ENCODE peak calls at places on chromosomes 11 and 22, in four cellular contexts. D is PC-9, A is MG63, F is neural progenitor cell. U is an unnamed sample.

GRCh38 chr11:126870021-126870420 is 130.5 kb downstream of the KIRREL3 start:
- DNase-seq in D (no peak), A (no peak), F (no peak), U (no peak)

GRCh38 chr11:102666331-102666957 is 39.1 kb downstream of the MMP27 start:
- DNase-seq in D (peak; percentile 22), A (no peak), F (peak; percentile 66), U (peak; percentile 61)

GRCh38 chr22:27581688-27582087 is 219.9 kb downstream of the MN1 start:
- DNase-seq in D (no peak), A (peak; percentile 67), F (no peak), U (no peak)

GRCh38 chr11:22878039-22878438 is 17.8 kb upstream of the CCDC179 start:
- DNase-seq in D (no peak), A (no peak), F (no peak), U (no peak)

GRCh38 chr22:20641198-20641892 is 132.6 kb upstream of the SERPIND1 start:
- DNase-seq in D (no peak), A (no peak), F (no peak), U (no peak)

GRCh38 chr11:72583177-72583553 is 91.1 kb downstream of the PDE2A start:
- DNase-seq in D (no peak), A (no peak), F (no peak), U (no peak)

GRCh38 chr11:115362997-115363396 is 141.2 kb downstream of the CADM1 start:
- DNase-seq in D (no peak), A (no peak), F (no peak), U (no peak)

GRCh38 chr11:36454551-36454950 is 55.5 kb downstream of the TRAF6 start:
- DNase-seq in D (no peak), A (no peak), F (no peak), U (no peak)

GRCh38 chr11:27158763-27159679 is 118.4 kb downstream of the BBOX1 start:
- DNase-seq in D (peak; percentile 40), A (peak; percentile 44), F (peak; percentile 70), U (peak; percentile 88)

GRCh38 chr11:17770048-17770652 is 35.6 kb downstream of the KCNC1 start:
- DNase-seq in D (peak; percentile 53), A (peak; percentile 6), F (no peak), U (no peak)

GRCh38 chr11:64713031-64713780 is 9.8 kb downstream of the NRXN2 start:
- DNase-seq in D (peak; percentile 26), A (no peak), F (peak; percentile 82), U (peak; percentile 14)

DNA sequence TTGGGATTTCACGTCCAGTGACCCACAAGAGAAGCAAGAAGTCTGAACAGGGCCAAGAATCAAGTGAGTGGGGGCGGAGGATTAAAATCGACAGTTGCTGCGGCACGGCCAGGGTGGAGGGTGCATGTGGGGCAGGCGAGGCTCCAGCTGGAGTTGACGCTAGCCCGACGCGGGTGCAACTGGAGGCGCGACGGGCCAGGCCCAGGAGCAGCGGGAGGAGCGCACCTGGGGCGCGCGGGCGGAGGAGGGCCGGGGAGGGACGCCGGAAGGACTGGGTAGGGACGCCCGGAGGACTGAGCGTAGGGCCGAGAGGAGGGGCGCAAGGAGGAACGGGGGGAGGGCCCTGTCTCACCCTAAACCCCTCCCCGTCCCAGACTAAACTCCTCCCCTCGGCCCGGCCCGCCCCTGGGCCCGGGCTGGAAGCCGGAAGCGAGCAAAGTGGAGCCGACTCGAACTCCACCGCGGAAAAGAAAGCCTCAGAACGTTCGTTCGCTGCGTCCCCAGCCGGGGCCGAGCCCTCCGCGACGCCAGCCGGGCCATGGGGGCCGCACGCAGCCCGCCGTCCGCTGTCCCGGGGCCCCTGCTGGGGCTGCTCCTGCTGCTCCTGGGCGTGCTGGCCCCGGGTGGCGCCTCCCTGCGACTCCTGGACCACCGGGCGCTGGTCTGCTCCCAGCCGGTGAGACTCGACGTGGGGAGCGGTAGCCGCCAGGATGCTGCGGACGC is at the start of gene IL17RA:
- DNase-seq in D (peak; percentile 86), A (peak; percentile 88), F (peak; percentile 92), U (peak; percentile 85)
- H3K4me3 ChIP-seq in D (peak within 1 kb of the TSS; percentile 78), A (peak within 1 kb of the TSS; percentile 80), F (peak within 1 kb of the TSS; percentile 81), U (peak within 1 kb of the TSS; percentile 67)

DNA sequence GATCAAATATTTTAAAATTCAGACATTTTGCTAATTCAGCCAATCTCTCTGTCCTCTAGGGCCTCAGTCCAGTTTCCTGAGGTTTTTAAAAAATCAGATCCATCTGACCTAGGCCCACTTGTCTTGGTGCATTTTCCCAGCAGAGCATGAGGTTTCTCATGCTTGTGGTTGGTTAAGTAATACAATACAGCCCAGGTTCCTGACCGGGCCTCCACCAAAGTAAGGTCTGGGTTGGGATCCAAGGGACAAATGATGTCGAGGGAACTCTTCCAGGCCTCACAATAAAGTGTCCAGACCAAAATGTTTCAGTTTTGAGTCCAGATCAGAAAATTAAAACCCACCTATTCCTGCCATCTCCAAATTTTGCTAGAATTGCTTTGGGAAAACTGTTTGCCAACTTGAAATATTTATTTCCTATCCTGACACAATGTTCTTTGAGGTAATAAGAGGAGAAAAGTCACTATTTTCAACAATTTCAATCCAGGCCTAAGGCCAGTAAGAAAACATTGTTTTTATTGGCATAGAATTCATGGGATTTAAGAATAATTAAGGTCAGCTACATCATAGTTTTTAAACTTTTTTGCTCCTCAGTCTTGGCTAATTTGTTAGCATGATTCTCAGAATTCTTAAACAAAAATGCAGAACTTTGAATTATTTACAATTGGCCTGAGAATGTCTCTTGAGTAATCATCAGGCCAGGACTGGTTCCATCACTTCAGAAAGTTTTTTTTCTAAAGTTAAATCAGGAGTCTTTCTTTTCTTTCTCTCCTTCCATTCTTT is 51.4 kb downstream of the ME3 start:
- DNase-seq in D (no peak), A (no peak), F (no peak), U (peak; percentile 90)
- H3K4me3 ChIP-seq in D (no peak overlapping the region), A (no peak overlapping the region), F (no peak overlapping the region), U (no peak overlapping the region)

DNA sequence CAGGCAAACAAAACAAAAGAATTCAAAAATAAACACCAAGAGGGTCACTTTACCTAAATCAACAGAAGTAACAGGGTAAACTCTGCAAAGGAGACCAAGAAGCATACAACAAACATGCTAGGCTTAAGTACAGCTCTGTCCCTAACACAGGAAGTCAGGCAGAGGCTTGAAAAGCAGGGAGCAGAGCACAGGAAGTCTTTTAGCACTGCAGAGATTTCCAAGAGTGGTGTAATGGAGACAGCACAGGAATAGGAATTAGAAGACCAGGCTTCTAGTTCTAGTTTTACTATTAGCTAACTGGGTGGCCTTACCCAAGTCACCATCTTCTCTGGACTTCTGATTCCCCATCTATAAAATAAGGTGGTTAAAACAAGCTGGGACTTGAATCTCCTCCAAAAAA is 1.9 kb downstream of the RBFOX2 start:
- DNase-seq in D (peak; percentile 16), A (peak; percentile 19), F (no peak), U (peak; percentile 46)
- H3K4me3 ChIP-seq in D (peak overlapping the region; percentile 74), A (peak overlapping the region; percentile 68), F (peak overlapping the region; percentile 72), U (peak overlapping the region; percentile 70)

GRCh38 chr11:66815646-66816045 is 27.6 kb upstream of the RCE1 start:
- DNase-seq in D (no peak), A (no peak), F (no peak), U (peak; percentile 22)
- H3K4me3 ChIP-seq in D (no peak overlapping the region), A (no peak overlapping the region), F (no peak overlapping the region), U (no peak overlapping the region)

DNA sequence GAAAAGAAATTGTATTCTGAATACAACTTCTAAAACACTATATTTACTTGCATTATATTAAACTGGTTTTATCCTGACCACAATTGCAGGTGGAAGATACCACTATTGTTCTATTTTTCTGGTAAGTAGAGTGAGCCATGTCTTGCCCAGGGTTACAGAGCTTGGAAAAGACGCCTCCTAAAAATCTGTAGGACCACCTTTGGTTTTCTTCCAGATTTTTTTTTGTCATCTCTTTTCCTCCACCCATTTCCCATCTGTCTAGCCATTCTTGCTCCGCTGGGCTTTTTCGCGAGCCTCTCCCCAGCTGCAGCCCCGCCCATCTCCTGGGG is 294 bp upstream of the MTMR3 start:
- DNase-seq in D (no peak), A (no peak), F (no peak), U (no peak)
- H3K4me3 ChIP-seq in D (peak overlapping the region; percentile 97), A (peak overlapping the region; percentile 93), F (peak overlapping the region; percentile 98), U (peak overlapping the region; percentile 28)

GRCh38 chr11:122727101-122727929 is 71.8 kb downstream of the UBASH3B start:
- DNase-seq in D (no peak), A (no peak), F (peak; percentile 37), U (no peak)
- H3K4me3 ChIP-seq in D (no peak overlapping the region), A (no peak overlapping the region), F (no peak overlapping the region), U (no peak overlapping the region)

DNA sequence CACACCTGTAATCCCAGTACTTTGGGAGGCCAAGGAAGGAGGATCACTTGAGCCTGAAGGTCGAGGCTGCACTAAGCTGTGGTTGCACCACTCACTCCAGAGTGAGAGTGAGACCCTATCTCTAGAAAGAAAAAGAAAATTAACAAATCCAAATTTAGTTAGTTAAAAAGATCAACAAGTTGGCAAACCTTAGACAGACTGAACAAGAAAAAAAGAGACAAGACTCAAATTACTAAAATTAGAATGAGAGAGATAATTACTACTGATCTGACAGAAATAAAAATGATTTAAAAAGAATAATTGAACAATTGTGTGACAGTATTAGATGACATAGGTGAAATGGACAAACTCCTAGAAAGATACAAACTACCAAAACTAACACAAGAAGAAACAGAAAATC is 13.6 kb downstream of the CHEK2 start:
- DNase-seq in D (no peak), A (no peak), F (no peak), U (no peak)
- H3K4me3 ChIP-seq in D (no peak overlapping the region), A (no peak overlapping the region), F (no peak overlapping the region), U (no peak overlapping the region)

GRCh38 chr11:77153276-77154185 is 25.5 kb downstream of the MYO7A start:
- DNase-seq in D (no peak), A (no peak), F (no peak), U (no peak)
- H3K4me3 ChIP-seq in D (no peak overlapping the region), A (no peak overlapping the region), F (no peak overlapping the region), U (no peak overlapping the region)

DNA sequence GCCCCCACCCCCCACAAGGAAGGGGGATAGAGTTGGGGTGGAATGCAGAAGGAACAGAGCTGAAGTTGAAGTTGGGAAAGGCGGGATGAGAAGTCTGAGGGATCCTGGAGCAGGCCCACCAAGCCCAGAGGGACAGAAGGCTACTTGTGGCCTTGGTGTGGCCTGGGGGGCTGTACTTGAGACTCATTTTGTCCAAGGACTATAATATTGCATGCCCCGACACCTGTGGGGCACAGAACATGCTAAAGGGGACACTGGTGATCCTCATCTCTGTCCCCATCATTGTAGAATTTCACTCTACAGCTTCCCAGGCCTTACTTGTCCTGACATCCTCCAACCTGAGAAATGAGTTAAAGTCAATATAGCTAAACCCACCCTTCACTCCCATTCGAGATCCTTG is 1.3 kb downstream of the ESAM start:
- DNase-seq in D (no peak), A (no peak), F (no peak), U (no peak)
- H3K4me3 ChIP-seq in D (peak overlapping the region; percentile 98), A (no peak overlapping the region), F (no peak overlapping the region), U (no peak overlapping the region)